ENCODE peak calls at places on chromosomes 16 and 17, in nine cellular contexts. L is uterus, X is tibial nerve, H is stomach, P is left lung, S is DND-41, V is neuronal stem cell, B is K562, D is lower lobe of right lung. Y is an unnamed sample.

GRCh38 chr16:84740596-84741071 is 40.8 kb downstream of the USP10 start:
- DNase-seq in L (no peak), X (no peak), H (no peak), P (no peak), S (no peak), V (no peak), B (no peak), D (no peak), Y (no peak)

GRCh38 chr17:41885733-41886132 is 20.5 kb upstream of the KLHL11 start:
- DNase-seq in L (no peak), X (no peak), H (no peak), P (no peak), S (no peak), V (peak), B (peak), D (no peak), Y (no peak)

GRCh38 chr16:50737420-50737959 is 4.4 kb upstream of the CYLD start:
- DNase-seq in L (no peak), X (no peak), H (no peak), P (no peak), S (no peak), V (no peak), B (no peak), D (no peak), Y (no peak)

GRCh38 chr16:64626771-64627170 is 495.1 kb downstream of the CDH11 start:
- DNase-seq in L (no peak), X (no peak), H (no peak), P (no peak), S (no peak), V (no peak), B (no peak), D (no peak), Y (peak)

GRCh38 chr16:12147681-12148479 is 171.3 kb downstream of the SNX29 start:
- DNase-seq in L (no peak), X (no peak), H (no peak), P (no peak), S (peak), V (peak), B (no peak), D (no peak), Y (no peak)

GRCh38 chr16:85245307-85246172 is 133.3 kb upstream of the CIBAR2 start:
- DNase-seq in L (peak), X (peak), H (peak), P (peak), S (peak), V (peak), B (peak), D (peak), Y (no peak)

GRCh38 chr16:86229866-86230656 is 280.3 kb upstream of the FOXF1 start:
- DNase-seq in L (no peak), X (no peak), H (no peak), P (no peak), S (no peak), V (no peak), B (no peak), D (no peak), Y (peak)

GRCh38 chr16:67277999-67278772 is 1.1 kb upstream of the PLEKHG4 start:
- DNase-seq in L (no peak), X (no peak), H (no peak), P (no peak), S (no peak), V (no peak), B (no peak), D (no peak), Y (peak)

GRCh38 chr16:3812469-3813172 is 67.9 kb downstream of the CREBBP start:
- DNase-seq in L (no peak), X (no peak), H (no peak), P (no peak), S (no peak), V (no peak), B (no peak), D (no peak), Y (no peak)

GRCh38 chr17:41131979-41132378 is 8.0 kb upstream of the KRTAP4-12 start:
- DNase-seq in L (no peak), X (no peak), H (no peak), P (no peak), S (no peak), V (no peak), B (no peak), D (no peak), Y (no peak)

GRCh38 chr17:74190154-74190553 is 13.3 kb upstream of the RPL38 start:
- DNase-seq in L (no peak), X (no peak), H (no peak), P (no peak), S (no peak), V (no peak), B (peak), D (no peak), Y (no peak)

GRCh38 chr16:83956336-83957289 is 3.6 kb downstream of the OSGIN1 start:
- DNase-seq in L (peak), X (peak), H (peak), P (peak), S (peak), V (peak), B (peak), D (peak), Y (peak)

GRCh38 chr16:57775661-57776469 is 26.4 kb downstream of the KIFC3 start:
- DNase-seq in L (no peak), X (no peak), H (no peak), P (no peak), S (no peak), V (peak), B (no peak), D (no peak), Y (peak)

GRCh38 chr17:28712037-28712704 is 483 bp upstream of the PROCA1 start:
- DNase-seq in L (peak), X (peak), H (no peak), P (peak), S (peak), V (no peak), B (peak), D (peak), Y (peak)

GRCh38 chr17:27499451-27500265 is 43.4 kb downstream of the KSR1 start:
- DNase-seq in L (no peak), X (no peak), H (no peak), P (no peak), S (no peak), V (no peak), B (no peak), D (no peak), Y (no peak)

GRCh38 chr16:28098959-28099945 is 35.7 kb upstream of the GSG1L start:
- DNase-seq in L (no peak), X (no peak), H (no peak), P (peak), S (no peak), V (no peak), B (no peak), D (peak), Y (no peak)

GRCh38 chr17:38879878-38880727 is 10.2 kb downstream of the LASP1 start:
- DNase-seq in L (peak), X (no peak), H (no peak), P (no peak), S (no peak), V (no peak), B (peak), D (no peak), Y (peak)

GRCh38 chr17:40310882-40311391 is 2.0 kb downstream of the RARA start:
- DNase-seq in L (no peak), X (peak), H (no peak), P (no peak), S (no peak), V (no peak), B (no peak), D (no peak), Y (no peak)

GRCh38 chr16:73396556-73396955 is 348.6 kb upstream of the ZFHX3 start:
- DNase-seq in L (no peak), X (no peak), H (no peak), P (no peak), S (peak), V (no peak), B (no peak), D (no peak), Y (no peak)

GRCh38 chr16:83137326-83137770 is 510.6 kb downstream of the CDH13 start:
- DNase-seq in L (peak), X (no peak), H (peak), P (peak), S (peak), V (peak), B (no peak), D (no peak), Y (no peak)

GRCh38 chr16:19127674-19128131 is 13.9 kb downstream of the ITPRIPL2 start:
- DNase-seq in L (no peak), X (no peak), H (no peak), P (no peak), S (no peak), V (no peak), B (no peak), D (no peak), Y (no peak)

GRCh38 chr17:61399131-61400057 is at the start of gene TBX2:
- DNase-seq in L (peak), X (peak), H (peak), P (peak), S (no peak), V (no peak), B (no peak), D (peak), Y (peak)

GRCh38 chr16:9311303-9311954 is 220.0 kb downstream of the HAPSTR1 start:
- DNase-seq in L (no peak), X (no peak), H (no peak), P (no peak), S (no peak), V (no peak), B (no peak), D (no peak), Y (no peak)

GRCh38 chr17:794876-795275 is 12.7 kb downstream of the MRM3 start:
- DNase-seq in L (peak), X (peak), H (peak), P (peak), S (no peak), V (peak), B (peak), D (peak), Y (peak)

GRCh38 chr16:55294947-55295346 is 29.1 kb upstream of the IRX6 start:
- DNase-seq in L (no peak), X (no peak), H (no peak), P (no peak), S (no peak), V (no peak), B (no peak), D (no peak), Y (no peak)

GRCh38 chr17:14373587-14374259 is 72.8 kb downstream of the HS3ST3B1 start:
- DNase-seq in L (no peak), X (no peak), H (no peak), P (no peak), S (no peak), V (no peak), B (no peak), D (no peak), Y (no peak)

GRCh38 chr17:83053021-83053778 is 26.2 kb upstream of the METRNL start:
- DNase-seq in L (peak), X (peak), H (peak), P (peak), S (no peak), V (no peak), B (no peak), D (peak), Y (peak)

GRCh38 chr16:14337303-14338191 is 266.4 kb downstream of the MRTFB start:
- DNase-seq in L (no peak), X (no peak), H (no peak), P (no peak), S (no peak), V (no peak), B (no peak), D (no peak), Y (no peak)

GRCh38 chr16:86089341-86089900 is 190.5 kb downstream of the IRF8 start:
- DNase-seq in L (no peak), X (no peak), H (no peak), P (peak), S (no peak), V (no peak), B (no peak), D (no peak), Y (peak)

GRCh38 chr17:55513885-55514590 is 2.8 kb upstream of the SMIM36 start:
- DNase-seq in L (peak), X (peak), H (peak), P (peak), S (peak), V (peak), B (peak), D (peak), Y (peak)

GRCh38 chr17:42361781-42362186 is 26.5 kb downstream of the STAT3 start:
- DNase-seq in L (no peak), X (no peak), H (no peak), P (no peak), S (no peak), V (no peak), B (no peak), D (no peak), Y (no peak)

GRCh38 chr17:45841883-45842525 is 2.7 kb upstream of the SPPL2C start:
- DNase-seq in L (no peak), X (no peak), H (no peak), P (no peak), S (no peak), V (no peak), B (no peak), D (no peak), Y (no peak)

DNA sequence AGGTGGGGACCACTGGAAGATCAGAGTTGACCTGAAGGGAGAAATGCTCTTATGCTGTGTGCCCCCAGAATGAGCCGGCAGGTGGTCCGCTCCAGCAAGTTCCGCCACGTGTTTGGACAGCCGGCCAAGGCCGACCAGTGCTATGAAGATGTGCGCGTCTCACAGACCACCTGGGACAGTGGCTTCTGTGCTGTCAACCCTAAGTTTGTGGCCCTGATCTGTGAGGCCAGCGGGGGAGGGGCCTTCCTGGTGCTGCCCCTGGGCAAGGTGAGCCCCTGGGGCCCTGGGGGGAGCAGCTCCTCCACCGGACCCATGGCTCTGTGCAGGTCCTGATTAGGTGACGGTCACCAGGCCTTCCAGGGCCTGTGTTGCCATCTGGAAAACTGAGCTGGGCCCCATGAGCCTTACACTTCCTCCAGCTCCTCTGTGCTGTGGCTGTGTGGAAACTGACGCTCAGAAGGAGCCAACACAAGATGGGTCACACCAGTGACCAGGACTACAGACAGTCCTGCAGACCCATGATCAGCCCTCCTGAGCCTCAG is 1.8 kb downstream of the CORO1A start:
- DNase-seq in L (no peak), X (no peak), H (no peak), P (no peak), S (no peak), V (no peak), B (no peak), D (peak), Y (peak)
- H3K4me3 ChIP-seq in L (no peak), X (peak), H (peak), P (peak), S (peak), V (no peak), B (no peak), D (peak), Y (no peak)

GRCh38 chr17:64216385-64217248 is 46.4 kb downstream of the TEX2 start:
- DNase-seq in L (peak), X (no peak), H (peak), P (no peak), S (no peak), V (no peak), B (peak), D (no peak), Y (no peak)
- H3K27ac ChIP-seq in L (peak), X (no peak), H (peak), P (peak), S (no peak), V (no peak), B (peak), D (peak), Y (peak)

DNA sequence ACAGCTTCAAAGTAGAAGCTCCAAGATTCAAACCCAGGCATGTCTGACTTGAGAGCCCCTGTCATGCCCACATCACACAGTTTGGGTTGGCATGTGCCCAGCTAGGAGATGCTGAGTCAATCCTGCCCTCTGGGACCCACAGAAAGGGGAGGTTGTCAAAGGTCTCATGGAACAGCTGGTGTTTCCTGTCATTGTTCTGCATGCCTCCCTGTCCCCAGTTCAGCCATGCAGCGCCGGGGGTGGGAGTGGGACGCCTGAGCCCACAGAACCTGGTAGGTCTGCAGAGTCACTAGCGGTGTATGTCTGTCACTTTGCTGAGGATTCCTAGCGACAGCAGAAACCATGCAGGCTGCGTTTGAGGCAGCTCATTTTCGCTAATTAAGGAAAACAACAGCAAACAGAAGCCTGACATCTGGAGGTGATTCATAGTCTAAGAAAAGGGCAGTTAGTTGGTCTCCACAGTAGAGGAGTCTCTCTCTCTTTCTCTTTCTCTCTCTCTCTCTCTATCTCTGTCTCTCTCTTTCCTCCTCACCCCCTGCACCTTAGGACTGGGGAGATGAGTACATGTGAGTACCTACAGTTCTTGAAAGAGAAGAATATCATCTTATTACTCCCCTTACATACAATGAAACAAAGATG is 19.7 kb upstream of the CCL1 start:
- DNase-seq in L (no peak), X (no peak), H (no peak), P (no peak), S (peak), V (no peak), B (no peak), D (no peak), Y (no peak)
- H3K4me3 ChIP-seq in L (no peak), X (no peak), H (no peak), P (no peak), S (peak), V (no peak), B (no peak), D (no peak), Y (no peak)

DNA sequence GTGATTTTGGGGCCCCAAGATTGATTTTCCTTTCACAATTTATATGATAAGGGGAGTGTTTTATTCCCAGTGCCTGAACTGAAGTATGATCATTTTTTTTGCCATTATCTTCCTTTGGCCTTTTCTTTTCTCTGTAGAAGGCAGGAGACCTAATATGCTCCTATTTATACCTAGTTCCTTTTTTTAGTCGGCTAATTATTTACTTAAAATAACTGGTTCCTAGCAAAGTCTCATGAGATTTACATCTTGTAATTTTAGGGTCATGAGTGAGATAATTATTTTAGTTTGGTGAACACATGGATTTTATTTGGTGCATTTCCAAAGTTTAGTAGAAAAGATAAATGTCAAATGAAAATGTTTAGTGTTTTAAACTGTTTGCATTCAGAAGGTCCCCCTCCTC is 24.8 kb downstream of the SEC14L1 start:
- DNase-seq in L (no peak), X (no peak), H (no peak), P (no peak), S (no peak), V (no peak), B (no peak), D (no peak), Y (no peak)
- H3K27ac ChIP-seq in L (no peak), X (no peak), H (peak), P (peak), S (no peak), V (no peak), B (no peak), D (peak), Y (no peak)

Y was measured in aorta.